ENCODE peak calls at places on chromosomes 1 and 21, in eight cellular contexts. One of them, this sample, is unnamed.

GRCh38 chr1:13469343-13469742 is 44.5 kb downstream of the LRRC38 start:
- DNase-seq in HCT116: no peak
- DNase-seq in BJ: no peak
- DNase-seq in cardiac fibroblast: peak; percentile 20
- DNase-seq in mammary epithelial cell: no peak
- DNase-seq in neural progenitor cell: peak; percentile 43
- DNase-seq in GM06990: no peak
- DNase-seq in left lung: no peak
- DNase-seq in this sample: no peak

GRCh38 chr1:165248969-165249571 is 107.4 kb downstream of the LMX1A start:
- DNase-seq in HCT116: no peak
- DNase-seq in mammary epithelial cell: no peak
- DNase-seq in GM06990: no peak
- DNase-seq in neural progenitor cell: no peak
- DNase-seq in cardiac fibroblast: no peak
- DNase-seq in left lung: no peak
- DNase-seq in BJ: no peak
- DNase-seq in this sample: no peak

GRCh38 chr1:152013664-152014237 is 20.1 kb upstream of the S100A10 start:
- DNase-seq in cardiac fibroblast: peak; percentile 69
- DNase-seq in left lung: no peak
- DNase-seq in BJ: no peak
- DNase-seq in HCT116: no peak
- DNase-seq in neural progenitor cell: peak; percentile 72
- DNase-seq in GM06990: no peak
- DNase-seq in mammary epithelial cell: no peak
- DNase-seq in this sample: peak; percentile 44

GRCh38 chr1:119898520-119898919 is 2.2 kb upstream of the ADAM30 start:
- DNase-seq in neural progenitor cell: no peak
- DNase-seq in BJ: no peak
- DNase-seq in cardiac fibroblast: no peak
- DNase-seq in HCT116: no peak
- DNase-seq in GM06990: no peak
- DNase-seq in mammary epithelial cell: no peak
- DNase-seq in left lung: no peak
- DNase-seq in this sample: no peak

GRCh38 chr1:1073743-1074587 is at the start of gene RNF223:
- DNase-seq in HCT116: peak; percentile 88
- DNase-seq in GM06990: no peak
- DNase-seq in neural progenitor cell: no peak
- DNase-seq in cardiac fibroblast: no peak
- DNase-seq in BJ: no peak
- DNase-seq in mammary epithelial cell: peak; percentile 56
- DNase-seq in left lung: peak; percentile 73
- DNase-seq in this sample: peak; percentile 12

GRCh38 chr1:93749487-93749886 is 67.8 kb upstream of the BCAR3 start:
- DNase-seq in left lung: no peak
- DNase-seq in neural progenitor cell: no peak
- DNase-seq in cardiac fibroblast: no peak
- DNase-seq in mammary epithelial cell: no peak
- DNase-seq in BJ: no peak
- DNase-seq in HCT116: no peak
- DNase-seq in GM06990: peak; percentile 57
- DNase-seq in this sample: no peak

GRCh38 chr1:27351541-27352107 is 9.8 kb downstream of the SYTL1 start:
- DNase-seq in left lung: no peak
- DNase-seq in HCT116: no peak
- DNase-seq in mammary epithelial cell: no peak
- DNase-seq in cardiac fibroblast: no peak
- DNase-seq in neural progenitor cell: no peak
- DNase-seq in BJ: no peak
- DNase-seq in GM06990: no peak
- DNase-seq in this sample: no peak

GRCh38 chr21:20253261-20253660 is 744.9 kb upstream of the NCAM2 start:
- DNase-seq in HCT116: no peak
- DNase-seq in GM06990: no peak
- DNase-seq in mammary epithelial cell: no peak
- DNase-seq in left lung: no peak
- DNase-seq in cardiac fibroblast: no peak
- DNase-seq in BJ: no peak
- DNase-seq in neural progenitor cell: no peak
- DNase-seq in this sample: no peak

GRCh38 chr1:169468982-169469381 is 16.8 kb downstream of the SLC19A2 start:
- DNase-seq in mammary epithelial cell: no peak
- DNase-seq in neural progenitor cell: no peak
- DNase-seq in GM06990: no peak
- DNase-seq in left lung: no peak
- DNase-seq in cardiac fibroblast: no peak
- DNase-seq in HCT116: no peak
- DNase-seq in BJ: no peak
- DNase-seq in this sample: no peak

GRCh38 chr1:59316497-59317128 is 19.7 kb downstream of the FGGY start:
- DNase-seq in GM06990: no peak
- DNase-seq in BJ: no peak
- DNase-seq in left lung: no peak
- DNase-seq in HCT116: no peak
- DNase-seq in neural progenitor cell: no peak
- DNase-seq in cardiac fibroblast: peak; percentile 14
- DNase-seq in mammary epithelial cell: no peak
- DNase-seq in this sample: no peak

GRCh38 chr1:231919900-231920299 is 293.3 kb downstream of the DISC1 start:
- DNase-seq in cardiac fibroblast: no peak
- DNase-seq in mammary epithelial cell: no peak
- DNase-seq in BJ: no peak
- DNase-seq in left lung: no peak
- DNase-seq in HCT116: no peak
- DNase-seq in GM06990: no peak
- DNase-seq in neural progenitor cell: peak; percentile 29
- DNase-seq in this sample: peak; percentile 23

GRCh38 chr1:98104285-98104684 is 183.5 kb upstream of the DPYD start:
- DNase-seq in left lung: no peak
- DNase-seq in neural progenitor cell: no peak
- DNase-seq in cardiac fibroblast: peak; percentile 73
- DNase-seq in mammary epithelial cell: no peak
- DNase-seq in BJ: peak; percentile 41
- DNase-seq in HCT116: no peak
- DNase-seq in GM06990: no peak
- DNase-seq in this sample: no peak

GRCh38 chr1:12314328-12314903 is 84.6 kb downstream of the VPS13D start:
- DNase-seq in cardiac fibroblast: peak; percentile 51
- DNase-seq in HCT116: no peak
- DNase-seq in mammary epithelial cell: no peak
- DNase-seq in neural progenitor cell: no peak
- DNase-seq in GM06990: no peak
- DNase-seq in BJ: no peak
- DNase-seq in left lung: no peak
- DNase-seq in this sample: no peak

GRCh38 chr1:168414914-168415313 is 128.9 kb downstream of the XCL2 start:
- DNase-seq in cardiac fibroblast: no peak
- DNase-seq in neural progenitor cell: no peak
- DNase-seq in HCT116: no peak
- DNase-seq in GM06990: no peak
- DNase-seq in mammary epithelial cell: no peak
- DNase-seq in left lung: no peak
- DNase-seq in BJ: no peak
- DNase-seq in this sample: no peak

GRCh38 chr1:220680085-220680687 is 10.0 kb upstream of the C1orf115 start:
- DNase-seq in GM06990: no peak
- DNase-seq in neural progenitor cell: peak; percentile 68
- DNase-seq in HCT116: peak; percentile 43
- DNase-seq in left lung: no peak
- DNase-seq in mammary epithelial cell: peak; percentile 32
- DNase-seq in cardiac fibroblast: peak; percentile 58
- DNase-seq in BJ: no peak
- DNase-seq in this sample: peak; percentile 41

GRCh38 chr21:44521301-44521927 is 18.6 kb downstream of the KRTAP10-1 start:
- DNase-seq in cardiac fibroblast: no peak
- DNase-seq in BJ: no peak
- DNase-seq in neural progenitor cell: no peak
- DNase-seq in left lung: peak; percentile 26
- DNase-seq in HCT116: no peak
- DNase-seq in mammary epithelial cell: no peak
- DNase-seq in GM06990: no peak
- DNase-seq in this sample: no peak

GRCh38 chr1:9815150-9815549 is 8.6 kb downstream of the CLSTN1 start:
- DNase-seq in GM06990: no peak
- DNase-seq in mammary epithelial cell: no peak
- DNase-seq in HCT116: no peak
- DNase-seq in neural progenitor cell: no peak
- DNase-seq in cardiac fibroblast: no peak
- DNase-seq in left lung: no peak
- DNase-seq in BJ: no peak
- DNase-seq in this sample: no peak

GRCh38 chr21:36156339-36156814 is 247 bp upstream of the DOP1B start:
- DNase-seq in mammary epithelial cell: peak; percentile 97
- DNase-seq in GM06990: peak; percentile 96
- DNase-seq in BJ: peak; percentile 91
- DNase-seq in neural progenitor cell: peak; percentile 100
- DNase-seq in cardiac fibroblast: peak; percentile 99
- DNase-seq in HCT116: peak; percentile 97
- DNase-seq in left lung: peak; percentile 100
- DNase-seq in this sample: peak; percentile 100
- TF ChIP-seq CTCF in mammary epithelial cell: no peak
- TF ChIP-seq CTCF in GM06990: no peak
- TF ChIP-seq CTCF in BJ: no peak
- TF ChIP-seq CTCF in neural progenitor cell: no peak
- TF ChIP-seq CTCF in cardiac fibroblast: no peak
- TF ChIP-seq CTCF in HCT116: no peak
- TF ChIP-seq CTCF in left lung: no peak
- TF ChIP-seq CTCF in this sample: no peak

GRCh38 chr1:36095760-36096405 is 7.2 kb downstream of the ADPRS start:
- DNase-seq in cardiac fibroblast: no peak
- DNase-seq in HCT116: no peak
- DNase-seq in neural progenitor cell: no peak
- DNase-seq in left lung: peak; percentile 60
- DNase-seq in GM06990: no peak
- DNase-seq in BJ: no peak
- DNase-seq in mammary epithelial cell: no peak
- DNase-seq in this sample: no peak

GRCh38 chr1:36098650-36099365 is 10.1 kb downstream of the ADPRS start:
- DNase-seq in GM06990: no peak
- DNase-seq in BJ: no peak
- DNase-seq in left lung: no peak
- DNase-seq in HCT116: no peak
- DNase-seq in neural progenitor cell: no peak
- DNase-seq in cardiac fibroblast: no peak
- DNase-seq in mammary epithelial cell: no peak
- DNase-seq in this sample: no peak

GRCh38 chr1:36097693-36098585 is 9.2 kb downstream of the ADPRS start:
- DNase-seq in left lung: no peak
- DNase-seq in mammary epithelial cell: no peak
- DNase-seq in GM06990: no peak
- DNase-seq in cardiac fibroblast: no peak
- DNase-seq in HCT116: no peak
- DNase-seq in neural progenitor cell: no peak
- DNase-seq in BJ: no peak
- DNase-seq in this sample: no peak

GRCh38 chr1:36094621-36095061 is 5.9 kb downstream of the ADPRS start:
- DNase-seq in BJ: no peak
- DNase-seq in left lung: no peak
- DNase-seq in cardiac fibroblast: no peak
- DNase-seq in HCT116: no peak
- DNase-seq in neural progenitor cell: no peak
- DNase-seq in GM06990: no peak
- DNase-seq in mammary epithelial cell: no peak
- DNase-seq in this sample: no peak

DNA sequence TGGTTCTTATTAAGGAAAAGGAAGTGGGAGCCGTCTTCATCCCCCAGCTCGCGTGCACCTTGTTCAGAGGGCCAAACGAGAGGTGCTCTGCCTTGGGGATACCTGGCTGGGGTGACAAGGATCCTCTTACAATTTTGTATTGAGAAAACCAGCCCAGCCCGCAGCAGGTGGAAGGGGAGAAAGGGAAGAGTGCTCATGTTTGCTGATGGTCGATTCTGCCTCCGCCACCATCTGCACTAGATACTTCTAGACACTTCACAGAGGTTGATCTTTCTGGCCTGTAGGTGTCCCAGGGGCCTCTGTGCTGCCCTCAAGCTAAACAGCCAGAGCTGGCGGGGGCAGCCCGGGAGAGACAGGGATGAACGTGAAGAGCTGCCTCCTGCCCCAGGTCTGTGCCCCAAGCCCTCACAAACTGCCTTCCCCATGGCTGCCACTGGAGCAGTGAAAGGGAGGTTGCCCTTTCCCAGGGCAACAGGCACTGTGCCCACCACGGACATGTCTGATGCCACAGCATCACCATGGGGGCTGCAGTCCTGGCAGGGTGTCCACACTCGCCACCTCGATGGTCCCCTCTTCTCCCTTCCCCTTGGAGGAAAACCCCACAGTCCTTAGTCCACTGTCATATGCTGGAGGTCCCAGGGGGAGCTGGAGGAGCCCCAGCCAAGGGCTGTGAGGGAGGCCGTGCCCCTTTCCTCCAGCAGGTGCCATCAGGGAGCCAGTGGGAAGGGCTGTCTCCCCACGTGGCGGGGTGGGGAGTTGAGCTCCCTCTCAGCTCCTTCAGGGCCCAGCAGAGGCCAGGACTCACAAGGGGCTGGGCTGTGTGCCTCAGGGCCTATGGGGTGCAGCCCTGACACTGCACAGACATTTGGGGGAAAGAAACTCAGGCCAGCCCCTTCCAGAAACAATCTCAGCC is 8.1 kb downstream of the ADPRS start:
- DNase-seq in BJ: no peak
- DNase-seq in left lung: no peak
- DNase-seq in cardiac fibroblast: no peak
- DNase-seq in mammary epithelial cell: no peak
- DNase-seq in neural progenitor cell: peak; percentile 66
- DNase-seq in GM06990: no peak
- DNase-seq in HCT116: no peak
- DNase-seq in this sample: peak; percentile 41
- TF ChIP-seq CTCF in BJ: peak; percentile 42
- TF ChIP-seq CTCF in left lung: no peak
- TF ChIP-seq CTCF in cardiac fibroblast: peak; percentile 21
- TF ChIP-seq CTCF in mammary epithelial cell: peak; percentile 27
- TF ChIP-seq CTCF in neural progenitor cell: peak; percentile 36
- TF ChIP-seq CTCF in GM06990: peak; percentile 15
- TF ChIP-seq CTCF in HCT116: peak; percentile 41
- TF ChIP-seq CTCF in this sample: no peak

DNA sequence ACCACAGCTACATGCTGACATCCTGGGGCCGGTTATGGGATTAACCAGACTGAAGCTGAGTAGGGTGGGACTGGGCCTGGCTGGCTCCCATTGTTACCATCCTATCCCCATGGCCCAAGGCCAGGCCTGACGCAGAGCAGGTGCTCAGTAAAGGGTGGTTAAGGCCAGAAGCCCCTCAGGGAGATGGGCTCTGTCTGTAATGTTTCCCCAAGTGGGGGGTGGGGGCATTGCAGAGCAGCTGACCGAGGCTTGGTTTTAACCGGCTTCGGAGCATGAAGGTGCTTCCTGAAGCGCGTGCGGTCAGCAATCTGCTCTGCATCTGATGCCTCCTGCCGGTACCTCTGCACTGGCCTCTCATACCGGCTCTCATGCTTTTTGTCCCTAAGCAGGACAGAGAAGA is 83.4 kb upstream of the ACTL8 start:
- DNase-seq in GM06990: no peak
- DNase-seq in mammary epithelial cell: no peak
- DNase-seq in HCT116: no peak
- DNase-seq in neural progenitor cell: peak; percentile 60
- DNase-seq in cardiac fibroblast: no peak
- DNase-seq in BJ: no peak
- DNase-seq in left lung: no peak
- DNase-seq in this sample: peak; percentile 49
- TF ChIP-seq CTCF in GM06990: no peak
- TF ChIP-seq CTCF in mammary epithelial cell: no peak
- TF ChIP-seq CTCF in HCT116: no peak
- TF ChIP-seq CTCF in neural progenitor cell: no peak
- TF ChIP-seq CTCF in cardiac fibroblast: no peak
- TF ChIP-seq CTCF in BJ: no peak
- TF ChIP-seq CTCF in left lung: no peak
- TF ChIP-seq CTCF in this sample: peak; percentile 29

GRCh38 chr1:185317886-185318310 is 855 bp upstream of the IVNS1ABP start:
- DNase-seq in cardiac fibroblast: peak; percentile 29
- DNase-seq in neural progenitor cell: no peak
- DNase-seq in GM06990: no peak
- DNase-seq in left lung: peak; percentile 67
- DNase-seq in HCT116: peak; percentile 47
- DNase-seq in mammary epithelial cell: peak; percentile 77
- DNase-seq in BJ: no peak
- DNase-seq in this sample: no peak
- TF ChIP-seq CTCF in cardiac fibroblast: no peak
- TF ChIP-seq CTCF in neural progenitor cell: no peak
- TF ChIP-seq CTCF in GM06990: peak; percentile 13
- TF ChIP-seq CTCF in left lung: no peak
- TF ChIP-seq CTCF in HCT116: no peak
- TF ChIP-seq CTCF in mammary epithelial cell: peak; percentile 10
- TF ChIP-seq CTCF in BJ: no peak
- TF ChIP-seq CTCF in this sample: no peak

This sample was measured in nephron progenitor cell.